ENCODE peak calls at places on chromosomes 2 and 18, in four cellular contexts. T is stimulated activated CD8-positive, alpha-beta memory T cell treated with anti-CD3 and anti-CD28 coated beads, Interleukin-4, amount 100 ng/mL, for 1 hour; O is MCF 10A; U is NCI-H345. M is an unnamed sample.

GRCh38 chr2:150872919-150873772 is 385.7 kb upstream of the RND3 start:
- DNase-seq in U (no peak), O (no peak), T (no peak), M (no peak)

GRCh38 chr18:62420513-62421209 is 95.6 kb downstream of the TNFRSF11A start:
- DNase-seq in U (no peak), O (peak), T (no peak), M (no peak)

GRCh38 chr2:67561411-67561965 is 164.4 kb downstream of the ETAA1 start:
- DNase-seq in T (no peak), U (no peak), O (peak), M (no peak)

GRCh38 chr2:219803294-219803693 is 175.9 kb downstream of the SLC4A3 start:
- DNase-seq in O (peak), U (no peak), T (no peak), M (no peak)

GRCh38 chr2:73982140-73982617 is 2.5 kb upstream of the TET3 start:
- DNase-seq in T (no peak), O (peak), U (no peak), M (no peak)

GRCh38 chr2:239789711-239790110 is 235.4 kb downstream of the NDUFA10 start:
- DNase-seq in U (no peak), O (no peak), T (no peak), M (no peak)

GRCh38 chr2:192236136-192236535 is 41.4 kb upstream of the TMEFF2 start:
- DNase-seq in U (no peak), T (no peak), O (no peak), M (no peak)

GRCh38 chr2:242085941-242086621 is 216.6 kb downstream of the RTP5 start:
- DNase-seq in U (no peak), T (no peak), O (peak), M (no peak)

GRCh38 chr2:21981127-21981526 is 857.4 kb downstream of the TDRD15 start:
- DNase-seq in T (no peak), O (no peak), U (no peak), M (no peak)

GRCh38 chr18:67428805-67429204 is 87.7 kb downstream of the DSEL start:
- DNase-seq in T (no peak), O (no peak), U (no peak), M (no peak)

GRCh38 chr2:234235191-234235590 is 184.7 kb downstream of the SPP2 start:
- DNase-seq in O (no peak), U (no peak), T (no peak), M (no peak)

GRCh38 chr2:177164131-177164530 is 48.5 kb upstream of the HNRNPA3 start:
- DNase-seq in O (no peak), U (no peak), T (no peak), M (no peak)

GRCh38 chr2:237440819-237441281 is 26.9 kb upstream of the COL6A3 start:
- DNase-seq in U (no peak), T (no peak), O (no peak), M (no peak)

GRCh38 chr2:171707752-171708151 is 20.5 kb downstream of the DYNC1I2 start:
- DNase-seq in T (no peak), O (no peak), U (no peak), M (no peak)

GRCh38 chr18:76783786-76784484 is 38.4 kb upstream of the ZNF236 start:
- DNase-seq in U (no peak), T (no peak), O (no peak), M (no peak)

GRCh38 chr2:155377178-155377780 is 678.8 kb downstream of the KCNJ3 start:
- DNase-seq in O (peak), T (no peak), U (peak), M (peak)

GRCh38 chr2:190585000-190585678 is 50.6 kb upstream of the NEMP2 start:
- DNase-seq in O (no peak), U (no peak), T (no peak), M (no peak)

GRCh38 chr2:109333414-109334194 is 204.6 kb downstream of the SH3RF3 start:
- DNase-seq in O (peak), T (no peak), U (no peak), M (no peak)

GRCh38 chr2:120308038-120308910 is 37.7 kb upstream of the INHBB start:
- DNase-seq in O (no peak), T (no peak), U (no peak), M (no peak)

GRCh38 chr2:121217627-121218026 is 67.4 kb downstream of the TFCP2L1 start:
- DNase-seq in T (no peak), O (no peak), U (no peak), M (no peak)

GRCh38 chr18:5463390-5463789 is 80.4 kb downstream of the EPB41L3 start:
- DNase-seq in O (peak), U (no peak), T (no peak), M (no peak)

GRCh38 chr2:173822889-173823485 is 142.2 kb downstream of the SP3 start:
- DNase-seq in T (no peak), U (no peak), O (no peak), M (no peak)

GRCh38 chr2:152005612-152006011 is 93.2 kb downstream of the CACNB4 start:
- DNase-seq in T (no peak), U (no peak), O (no peak), M (no peak)

GRCh38 chr2:10654069-10654468 is 35.7 kb downstream of the NOL10 start:
- DNase-seq in T (no peak), U (no peak), O (peak), M (no peak)

GRCh38 chr2:31828891-31829290 is 181.9 kb downstream of the MEMO1 start:
- DNase-seq in T (no peak), U (no peak), O (peak), M (no peak)

GRCh38 chr18:57579928-57580327 is 6.6 kb downstream of the FECH start:
- DNase-seq in T (no peak), U (no peak), O (no peak), M (no peak)

GRCh38 chr2:16525265-16525887 is 140.3 kb downstream of the CYRIA start:
- DNase-seq in O (peak), U (peak), T (no peak), M (peak)

GRCh38 chr18:48819276-48819675 is 131.5 kb downstream of the SMAD7 start:
- DNase-seq in T (no peak), U (no peak), O (no peak), M (no peak)

GRCh38 chr2:163794635-163795034 is 58.8 kb upstream of the FIGN start:
- DNase-seq in T (no peak), O (peak), U (no peak), M (no peak)

GRCh38 chr2:85647823-85648526 is 20.0 kb downstream of the SFTPB start:
- DNase-seq in U (no peak), O (no peak), T (no peak), M (no peak)

GRCh38 chr2:238875161-238875530 is 27.3 kb downstream of the TWIST2 start:
- DNase-seq in U (no peak), T (no peak), O (no peak), M (no peak)

GRCh38 chr18:12079504-12080237 is 14.0 kb upstream of the ANKRD62 start:
- DNase-seq in U (no peak), T (no peak), O (peak), M (no peak)

GRCh38 chr2:20597868-20598183 is 53.1 kb downstream of the HS1BP3 start:
- DNase-seq in T (no peak), U (no peak), O (no peak), M (no peak)

GRCh38 chr18:50315100-50315871 is 27.8 kb upstream of the CXXC1 start:
- DNase-seq in T (no peak), O (no peak), U (no peak), M (no peak)